ENCODE peak calls at places on chromosomes 5 and 9, in five cellular contexts. A is upper lobe of right lung, P is IMR-90, G is right lobe of liver, O is left lung. E is an unnamed sample.

GRCh38 chr5:39494099-39494498 is 69.3 kb upstream of the DAB2 start:
- DNase-seq in A (no peak), P (peak; percentile 33), G (no peak), O (no peak), E (no peak)

GRCh38 chr5:126430631-126431030 is 7.4 kb downstream of the GRAMD2B start:
- DNase-seq in A (no peak), P (no peak), G (no peak), O (no peak), E (no peak)

GRCh38 chr5:73236541-73237128 is 63.6 kb downstream of the TMEM174 start:
- DNase-seq in A (no peak), P (no peak), G (no peak), O (no peak), E (no peak)

GRCh38 chr5:39214912-39215709 is 4.3 kb downstream of the FYB1 start:
- DNase-seq in A (no peak), P (no peak), G (no peak), O (no peak), E (no peak)

GRCh38 chr5:64923151-64923685 is 154.5 kb downstream of the CWC27 start:
- DNase-seq in A (no peak), P (peak; percentile 84), G (no peak), O (no peak), E (no peak)

GRCh38 chr5:103703617-103704016 is 141.0 kb upstream of the NUDT12 start:
- DNase-seq in A (no peak), P (no peak), G (no peak), O (no peak), E (no peak)

GRCh38 chr5:54774281-54775171 is 210.9 kb downstream of the ESM1 start:
- DNase-seq in A (peak; percentile 61), P (no peak), G (no peak), O (peak; percentile 40), E (peak; percentile 71)

GRCh38 chr5:39132128-39132447 is 57.9 kb upstream of the RICTOR start:
- DNase-seq in A (no peak), P (no peak), G (no peak), O (no peak), E (no peak)

GRCh38 chr9:92807031-92807756 is 42.6 kb upstream of the BICD2 start:
- DNase-seq in A (no peak), P (no peak), G (no peak), O (no peak), E (no peak)

GRCh38 chr5:54115768-54116403 is 194.5 kb downstream of the ARL15 start:
- DNase-seq in A (no peak), P (peak; percentile 36), G (no peak), O (no peak), E (no peak)

GRCh38 chr5:173829826-173830225 is 58.3 kb upstream of the CPEB4 start:
- DNase-seq in A (no peak), P (peak; percentile 40), G (no peak), O (no peak), E (no peak)

GRCh38 chr9:81683214-81683613 is 6.1 kb downstream of the TLE1 start:
- DNase-seq in A (no peak), P (no peak), G (no peak), O (no peak), E (no peak)

GRCh38 chr5:72194846-72195245 is 87.6 kb downstream of the MAP1B start:
- DNase-seq in A (no peak), P (no peak), G (no peak), O (no peak), E (no peak)

GRCh38 chr9:107557236-107557990 is 67.8 kb upstream of the KLF4 start:
- DNase-seq in A (no peak), P (peak; percentile 20), G (no peak), O (no peak), E (no peak)

GRCh38 chr9:37212435-37212834 is 92.1 kb downstream of the ZCCHC7 start:
- DNase-seq in A (no peak), P (no peak), G (no peak), O (no peak), E (no peak)

GRCh38 chr9:18666348-18666747 is 192.4 kb downstream of the ADAMTSL1 start:
- DNase-seq in A (no peak), P (peak; percentile 14), G (no peak), O (no peak), E (no peak)

GRCh38 chr5:120055858-120056257 is 408.2 kb upstream of the PRR16 start:
- DNase-seq in A (no peak), P (peak; percentile 76), G (no peak), O (no peak), E (no peak)

GRCh38 chr9:15231788-15232635 is 75.0 kb downstream of the TTC39B start:
- DNase-seq in A (no peak), P (no peak), G (no peak), O (no peak), E (no peak)

GRCh38 chr9:117253256-117253655 is 161.6 kb downstream of the ASTN2 start:
- DNase-seq in A (no peak), P (no peak), G (no peak), O (no peak), E (no peak)

GRCh38 chr5:140165101-140165920 is 9.7 kb upstream of the CYSTM1 start:
- DNase-seq in A (no peak), P (no peak), G (peak; percentile 51), O (no peak), E (peak; percentile 70)

GRCh38 chr9:6646028-6646636 is 603 bp upstream of the GLDC start:
- DNase-seq in A (no peak), P (no peak), G (no peak), O (no peak), E (no peak)

GRCh38 chr5:173614591-173614990 is 1.9 kb downstream of the BOD1 start:
- DNase-seq in A (no peak), P (no peak), G (no peak), O (no peak), E (no peak)

GRCh38 chr9:108519417-108519816 is 336.4 kb downstream of the ACTL7B start:
- DNase-seq in A (no peak), P (no peak), G (no peak), O (no peak), E (no peak)

GRCh38 chr9:128684325-128685021 is 4.5 kb upstream of the SET start:
- DNase-seq in A (peak; percentile 94), P (peak; percentile 76), G (peak; percentile 88), O (peak; percentile 92), E (peak; percentile 92)

DNA sequence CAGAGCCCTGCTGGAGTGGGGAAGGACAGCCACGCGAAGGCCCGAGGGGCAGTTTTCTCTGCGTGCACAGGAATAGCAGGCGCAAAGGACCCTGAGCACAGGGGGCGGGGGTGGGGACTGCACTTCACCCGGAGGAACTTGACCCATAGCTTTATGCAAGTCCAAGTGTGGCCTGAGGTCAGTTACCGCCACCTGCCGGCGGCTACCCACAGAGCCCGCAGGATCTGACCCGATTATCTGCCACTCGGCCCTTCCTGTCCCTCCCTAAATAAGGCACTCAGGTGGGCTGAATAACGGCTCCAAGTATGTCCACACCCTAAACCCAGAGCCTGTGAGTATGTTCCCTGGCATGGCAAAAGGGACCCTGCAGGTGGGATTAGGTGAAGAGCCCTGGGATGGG is 65.4 kb upstream of the FCN1 start:
- DNase-seq in A (peak; percentile 79), P (no peak), G (peak; percentile 66), O (peak; percentile 45), E (peak; percentile 43)
- TF ChIP-seq CTCF in A (peak; percentile 63), P (no peak), G (peak; percentile 60), O (peak; percentile 27), E (no peak)

GRCh38 chr9:88652876-88653275 is 117.9 kb downstream of the NXNL2 start:
- DNase-seq in A (no peak), P (no peak), G (no peak), O (no peak), E (no peak)

GRCh38 chr9:88646539-88646938 is 111.6 kb downstream of the NXNL2 start:
- DNase-seq in A (no peak), P (no peak), G (no peak), O (no peak), E (no peak)

GRCh38 chr9:88653926-88654325 is 118.9 kb downstream of the NXNL2 start:
- DNase-seq in A (no peak), P (peak; percentile 61), G (no peak), O (no peak), E (no peak)

GRCh38 chr9:88657893-88658292 is 122.9 kb downstream of the NXNL2 start:
- DNase-seq in A (no peak), P (peak; percentile 44), G (no peak), O (no peak), E (no peak)

GRCh38 chr9:88651682-88652633 is 117.0 kb downstream of the NXNL2 start:
- DNase-seq in A (no peak), P (peak; percentile 99), G (peak; percentile 45), O (peak; percentile 78), E (peak; percentile 70)
- H3K4me1 ChIP-seq in A (no peaks in the 10 kb centered on the region), P (peaks cover 17% of the 10 kb centered on the region), G (no peaks in the 10 kb centered on the region), O (no peaks in the 10 kb centered on the region), E (no peaks in the 10 kb centered on the region)

GRCh38 chr5:14871573-14872069 is at the start of gene ANKH:
- DNase-seq in A (peak; percentile 93), P (peak; percentile 69), G (peak; percentile 88), O (peak; percentile 79), E (peak; percentile 82)
- TF ChIP-seq CTCF in A (no peak), P (peak; percentile 58), G (no peak), O (no peak), E (no peak)

GRCh38 chr9:131734165-131734610 is 5.7 kb downstream of the RAPGEF1 start:
- DNase-seq in A (peak; percentile 81), P (no peak), G (peak; percentile 78), O (no peak), E (peak; percentile 91)
- H3K4me1 ChIP-seq in A (peaks cover 91% of the 10 kb centered on the region), P (peaks cover 40% of the 10 kb centered on the region), G (no peaks in the 10 kb centered on the region), O (peaks cover 97% of the 10 kb centered on the region), E (peaks cover 77% of the 10 kb centered on the region)

GRCh38 chr5:96111080-96111756 is 149.6 kb upstream of the ELL2 start:
- DNase-seq in A (no peak), P (no peak), G (no peak), O (no peak), E (no peak)
- TF ChIP-seq CTCF in A (no peak), P (no peak), G (no peak), O (no peak), E (no peak)

DNA sequence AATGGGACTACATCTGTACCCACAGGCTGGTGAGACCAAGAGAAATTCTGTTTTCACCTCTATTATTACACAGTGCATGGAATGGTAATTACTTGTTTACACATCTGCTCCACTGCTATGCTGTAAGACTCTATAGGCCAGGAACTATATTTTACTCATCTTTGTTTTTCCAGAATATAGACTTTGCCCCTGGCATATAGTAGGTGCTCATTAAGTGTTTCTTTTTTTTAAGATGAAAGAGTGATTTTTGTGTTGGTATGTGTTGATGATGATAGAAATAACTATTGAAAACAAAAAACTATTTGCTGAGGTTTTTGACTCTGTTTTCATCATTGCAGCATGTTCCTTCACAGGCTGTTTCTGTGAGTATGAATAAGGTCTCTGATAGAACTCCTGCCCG is 294.7 kb downstream of the CSNK1G3 start:
- DNase-seq in A (no peak), P (no peak), G (no peak), O (no peak), E (no peak)
- H3K4me1 ChIP-seq in A (peaks cover 14% of the 10 kb centered on the region), P (peaks cover 4% of the 10 kb centered on the region), G (no peaks in the 10 kb centered on the region), O (peaks cover 14% of the 10 kb centered on the region), E (peaks cover 10% of the 10 kb centered on the region)

E was measured in mucosa of descending colon.